ENCODE peak calls at places on chromosomes 5 and 9, in seven cellular contexts. Y is CD8-positive, alpha-beta T cell; F is adrenal gland; Z is mammary epithelial cell; L is colonic mucosa; O is pancreas; M is AG04450. X is an unnamed sample.

GRCh38 chr5:89147026-89147425 is 264.0 kb upstream of the MEF2C start:
- DNase-seq in M (no peak), L (no peak), F (no peak), Z (peak; percentile 25), O (no peak), Y (no peak), X (no peak)

GRCh38 chr9:101140728-101141127 is 112.2 kb downstream of the PLPPR1 start:
- DNase-seq in Y (no peak), Z (no peak), O (no peak), F (no peak), M (no peak), L (no peak), X (no peak)

GRCh38 chr5:98769256-98770157 is 4.0 kb upstream of the RGMB start:
- DNase-seq in O (peak; percentile 74), L (peak; percentile 68), Y (peak; percentile 49), F (no peak), M (peak; percentile 81), Z (no peak), X (peak; percentile 55)

GRCh38 chr9:14418262-14419200 is 104.6 kb upstream of the NFIB start:
- DNase-seq in O (no peak), M (no peak), F (no peak), Y (no peak), Z (no peak), L (no peak), X (no peak)

GRCh38 chr9:93633492-93634221 is 57.3 kb downstream of the PHF2 start:
- DNase-seq in L (peak; percentile 13), F (no peak), Y (no peak), Z (no peak), M (no peak), O (no peak), X (no peak)

GRCh38 chr5:141647851-141648250 is 3.4 kb downstream of the FCHSD1 start:
- DNase-seq in Y (no peak), M (no peak), O (no peak), F (no peak), Z (no peak), L (no peak), X (no peak)

GRCh38 chr9:3863114-3863528 is 337.3 kb upstream of the RFX3 start:
- DNase-seq in L (no peak), Y (no peak), Z (peak; percentile 76), F (peak; percentile 18), O (no peak), M (no peak), X (no peak)

GRCh38 chr5:32325067-32325466 is 12.3 kb upstream of the MTMR12 start:
- DNase-seq in O (no peak), L (no peak), F (no peak), Z (peak; percentile 59), Y (no peak), M (no peak), X (no peak)

GRCh38 chr5:127013407-127013806 is 17.0 kb downstream of the MARCHF3 start:
- DNase-seq in Z (no peak), Y (no peak), F (no peak), O (no peak), M (no peak), L (no peak), X (no peak)

GRCh38 chr5:127011961-127012644 is 18.3 kb downstream of the MARCHF3 start:
- DNase-seq in O (no peak), Y (no peak), F (no peak), Z (no peak), L (no peak), M (no peak), X (no peak)

GRCh38 chr5:127012933-127013332 is 17.4 kb downstream of the MARCHF3 start:
- DNase-seq in Z (peak; percentile 45), Y (no peak), O (no peak), M (no peak), F (no peak), L (no peak), X (no peak)

GRCh38 chr5:127014573-127014972 is 15.8 kb downstream of the MARCHF3 start:
- DNase-seq in M (no peak), O (no peak), L (no peak), Z (no peak), Y (no peak), F (no peak), X (no peak)

GRCh38 chr5:127015716-127016115 is 14.6 kb downstream of the MARCHF3 start:
- DNase-seq in F (no peak), O (no peak), Z (no peak), M (no peak), L (no peak), Y (no peak), X (no peak)
- H3K27ac ChIP-seq in F (no peak overlapping the region), O (no peak overlapping the region), Z (no peak overlapping the region), M (no peak overlapping the region), L (peak overlapping the region; percentile 54), Y (no peak overlapping the region), X (no peak overlapping the region)

GRCh38 chr5:56585973-56586740 is 229.2 kb upstream of the MAP3K1 start:
- DNase-seq in Z (no peak), Y (no peak), M (no peak), O (no peak), F (peak; percentile 72), L (no peak), X (no peak)
- H3K4me3 ChIP-seq in Z (no peak overlapping the region), Y (no peak overlapping the region), M (peak overlapping the region; percentile 20), O (no peak overlapping the region), F (no peak overlapping the region), L (no peak overlapping the region), X (peak overlapping the region; percentile 9)

GRCh38 chr5:149418910-149419531 is 39.9 kb upstream of the IL17B start:
- DNase-seq in Z (no peak), L (no peak), Y (no peak), O (no peak), F (peak; percentile 12), M (no peak), X (no peak)

GRCh38 chr5:149421834-149422233 is 42.7 kb upstream of the IL17B start:
- DNase-seq in L (no peak), Y (no peak), Z (no peak), M (no peak), F (no peak), O (no peak), X (no peak)

GRCh38 chr5:149419532-149420485 is 40.7 kb upstream of the IL17B start:
- DNase-seq in M (no peak), O (no peak), F (peak; percentile 29), L (no peak), Y (no peak), Z (no peak), X (no peak)

GRCh38 chr5:149421372-149421685 is 42.2 kb upstream of the IL17B start:
- DNase-seq in F (peak; percentile 5), L (no peak), Z (no peak), M (no peak), O (no peak), Y (no peak), X (no peak)

DNA sequence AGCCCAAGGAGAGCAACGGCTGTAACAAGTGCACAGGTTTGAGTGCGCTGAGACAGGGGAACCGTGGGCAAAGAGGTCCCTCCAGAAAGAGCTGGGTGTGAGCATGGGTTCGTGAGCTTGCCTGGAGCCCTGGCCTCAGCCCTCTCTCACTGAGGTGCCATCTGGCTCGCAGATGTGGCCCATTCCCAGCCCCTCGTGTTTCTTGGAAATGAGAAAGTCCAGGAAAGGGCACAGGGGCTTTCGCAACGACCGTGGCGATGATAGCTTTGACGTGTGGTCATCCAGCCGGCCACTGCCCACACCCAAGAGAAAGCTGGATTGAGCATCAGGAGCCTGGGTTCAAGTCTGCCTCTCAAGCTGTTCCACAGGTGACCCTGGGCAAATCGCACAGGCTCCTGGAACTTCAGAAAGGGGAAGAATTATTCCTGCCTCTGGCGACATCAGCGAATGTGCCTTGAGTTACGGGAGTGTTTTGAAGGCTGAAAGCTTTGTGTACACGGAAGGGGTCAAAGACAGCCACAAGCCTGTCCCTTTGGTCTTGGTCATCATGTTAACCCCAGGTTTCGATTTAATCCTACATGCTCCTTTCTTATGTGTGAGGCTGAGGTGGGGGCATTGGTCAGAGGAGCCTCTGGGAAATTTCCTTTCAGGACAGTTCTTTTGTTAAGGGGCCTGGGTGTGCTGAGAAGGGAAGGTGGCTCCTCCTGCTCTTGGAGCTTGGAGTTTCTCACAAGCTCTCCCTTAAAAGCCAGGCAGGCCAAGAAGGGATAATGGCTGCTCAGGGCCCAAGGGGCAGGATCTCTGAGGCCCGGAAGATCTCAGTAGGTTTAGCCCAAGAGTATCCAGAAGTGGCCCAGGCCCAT is 41.6 kb upstream of the IL17B start:
- DNase-seq in M (peak; percentile 89), Z (no peak), O (no peak), Y (no peak), L (no peak), F (peak; percentile 50), X (no peak)
- H3K27ac ChIP-seq in M (peak overlapping the region; percentile 91), Z (no peak overlapping the region), O (no peak overlapping the region), Y (no peak overlapping the region), L (peak overlapping the region; percentile 19), F (no peak overlapping the region), X (peak overlapping the region; percentile 84)

DNA sequence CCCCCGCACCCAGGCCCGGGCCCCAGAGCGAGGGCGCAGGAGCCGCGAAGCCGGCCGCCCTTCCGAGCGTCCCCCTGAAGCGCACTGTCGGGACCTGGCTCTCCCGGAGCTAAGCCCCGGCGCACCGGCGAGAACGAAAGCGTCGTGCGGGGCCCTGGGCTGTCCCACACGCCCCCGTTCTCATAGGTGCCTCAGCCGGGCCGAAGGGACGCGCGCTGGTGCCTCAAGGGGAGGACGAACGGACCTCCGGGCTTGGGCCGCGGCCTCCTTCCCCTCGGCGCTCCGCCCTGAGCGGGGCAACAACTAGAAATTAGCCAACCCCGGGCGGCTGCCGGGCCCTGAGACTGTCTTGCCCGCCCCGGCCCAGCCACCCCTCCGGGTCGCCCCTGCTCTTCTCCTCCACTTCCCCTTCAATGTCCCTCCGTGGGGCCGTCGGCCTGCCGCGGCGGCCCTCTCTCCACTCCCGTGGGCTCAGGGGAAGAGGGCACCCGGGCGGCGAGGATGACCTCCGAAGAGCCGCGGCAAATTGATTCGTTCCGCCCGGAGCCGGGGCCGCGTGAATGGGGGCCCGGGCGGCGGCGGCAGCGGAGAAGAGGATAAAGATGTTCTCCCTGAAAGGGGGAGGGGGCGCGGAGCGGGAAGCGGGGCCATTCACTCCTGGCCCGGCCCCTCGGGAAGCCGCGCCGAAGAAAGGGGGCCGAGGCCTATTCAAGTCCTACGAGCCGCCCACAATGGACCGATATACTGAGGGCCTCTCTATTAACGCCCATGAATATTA is 3.5 kb upstream of the PRDM12 start:
- DNase-seq in F (no peak), M (no peak), O (no peak), Z (no peak), L (no peak), Y (no peak), X (no peak)
- H3K4me3 ChIP-seq in F (no peak overlapping the region), M (no peak overlapping the region), O (peak overlapping the region; percentile 50), Z (no peak overlapping the region), L (peak overlapping the region; percentile 2), Y (no peak overlapping the region), X (peak overlapping the region; percentile 40)

GRCh38 chr5:178115136-178115834 is 2.0 kb downstream of the N4BP3 start:
- DNase-seq in L (no peak), Z (no peak), O (no peak), Y (peak; percentile 59), M (no peak), F (no peak), X (no peak)

GRCh38 chr5:178114325-178115135 is 1.2 kb downstream of the N4BP3 start:
- DNase-seq in Y (peak; percentile 72), O (no peak), F (no peak), M (no peak), L (peak; percentile 54), Z (no peak), X (no peak)

GRCh38 chr5:178113141-178113787 is at the start of gene N4BP3:
- DNase-seq in O (peak; percentile 86), Z (peak; percentile 82), Y (peak; percentile 81), F (peak; percentile 37), L (peak; percentile 73), M (no peak), X (peak; percentile 74)

GRCh38 chr5:178112545-178112944 is 787 bp upstream of the N4BP3 start:
- DNase-seq in M (no peak), L (no peak), Z (no peak), Y (no peak), F (no peak), O (no peak), X (no peak)

GRCh38 chr5:178113841-178114324 is 551 bp downstream of the N4BP3 start:
- DNase-seq in L (no peak), O (no peak), Y (no peak), F (no peak), M (no peak), Z (no peak), X (no peak)
- H3K27ac ChIP-seq in L (no peak overlapping the region), O (no peak overlapping the region), Y (peak overlapping the region; percentile 45), F (no peak overlapping the region), M (no peak overlapping the region), Z (no peak overlapping the region), X (peak overlapping the region; percentile 74)

X was measured in lower lobe of right lung.